ENCODE peak calls at places on chromosomes 6 and 20, in five cellular contexts. D is lung, A is NCI-H345, R is iPS-NIHi11, F is left cardiac atrium. G is an unnamed sample.

GRCh38 chr20:5657190-5657872 is 92.9 kb upstream of the SHLD1 start:
- DNase-seq in D (peak), R (no peak), F (peak), A (no peak), G (no peak)

GRCh38 chr6:8783191-8783590 is 347.8 kb upstream of the SLC35B3 start:
- DNase-seq in R (no peak), D (no peak), A (no peak), F (no peak), G (no peak)

GRCh38 chr6:52594216-52594615 is 17.4 kb upstream of the TRAM2 start:
- DNase-seq in A (no peak), F (no peak), D (no peak), R (no peak), G (no peak)

GRCh38 chr6:159978291-159979135 is 9.6 kb downstream of the IGF2R start:
- DNase-seq in D (no peak), R (peak), A (peak), F (no peak), G (no peak)

GRCh38 chr20:25273046-25273445 is 25.2 kb downstream of the PYGB start:
- DNase-seq in F (peak), D (no peak), R (no peak), A (no peak), G (no peak)

GRCh38 chr6:32562931-32563330 is 26.7 kb downstream of the HLA-DRB1 start:
- DNase-seq in F (no peak), D (no peak), R (no peak), A (no peak), G (no peak)

GRCh38 chr6:42434237-42434636 is 17.5 kb downstream of the TRERF1 start:
- DNase-seq in R (no peak), F (no peak), A (no peak), D (no peak), G (no peak)

GRCh38 chr6:160297310-160297709 is 38.7 kb upstream of the SLC22A2 start:
- DNase-seq in D (no peak), F (no peak), A (no peak), R (peak), G (no peak)

GRCh38 chr6:101429845-101430244 is 36.3 kb downstream of the GRIK2 start:
- DNase-seq in A (no peak), R (no peak), F (no peak), D (no peak), G (no peak)

GRCh38 chr6:39593644-39594043 is 131.6 kb downstream of the KIF6 start:
- DNase-seq in F (no peak), R (no peak), A (no peak), D (no peak), G (no peak)

GRCh38 chr20:49669601-49670189 is 44.0 kb downstream of the B4GALT5 start:
- DNase-seq in R (no peak), D (no peak), A (no peak), F (no peak), G (no peak)

GRCh38 chr6:47254051-47254450 is 55.7 kb downstream of the TNFRSF21 start:
- DNase-seq in R (no peak), A (no peak), D (no peak), F (no peak), G (no peak)

GRCh38 chr6:169252805-169253189 is 849 bp downstream of the THBS2 start:
- DNase-seq in R (no peak), D (no peak), A (peak), F (no peak), G (peak)

GRCh38 chr6:41257369-41258195 is 28.9 kb downstream of the TREM1 start:
- DNase-seq in D (no peak), F (no peak), R (no peak), A (peak), G (peak)